ENCODE peak calls at places on chromosomes 7 and 10, in six cellular contexts. O is tibial artery, Z is cardiac muscle cell, E is right lobe of liver, C is left ventricle myocardium inferior, T is brain microvascular endothelial cell. Q is an unnamed sample.

GRCh38 chr10:98088186-98088971 is 46.1 kb upstream of the R3HCC1L start:
- DNase-seq in O (peak), Z (no peak), E (no peak), C (peak), T (no peak), Q (no peak)

GRCh38 chr10:27506280-27506679 is 2.2 kb downstream of the RAB18 start:
- DNase-seq in O (no peak), Z (no peak), E (no peak), C (no peak), T (peak), Q (peak)

GRCh38 chr7:122082160-122082559 is 61.9 kb downstream of the AASS start:
- DNase-seq in O (no peak), Z (no peak), E (no peak), C (no peak), T (no peak), Q (no peak)

GRCh38 chr7:33790746-33791145 is 114.6 kb upstream of the BMPER start:
- DNase-seq in O (no peak), Z (no peak), E (no peak), C (no peak), T (no peak), Q (no peak)

GRCh38 chr7:92834661-92835139 is 1.7 kb downstream of the CDK6 start:
- DNase-seq in O (peak), Z (peak), E (peak), C (no peak), T (no peak), Q (no peak)

GRCh38 chr7:44045226-44046014 is 918 bp downstream of the DBNL start:
- DNase-seq in O (no peak), Z (no peak), E (peak), C (no peak), T (no peak), Q (no peak)

GRCh38 chr7:69871213-69871885 is 273.1 kb downstream of the AUTS2 start:
- DNase-seq in O (no peak), Z (no peak), E (no peak), C (no peak), T (peak), Q (peak)

GRCh38 chr10:126242352-126243260 is 145.7 kb downstream of the ADAM12 start:
- DNase-seq in O (no peak), Z (no peak), E (no peak), C (peak), T (peak), Q (peak)

GRCh38 chr10:96457341-96457740 is 56.4 kb downstream of the TLL2 start:
- DNase-seq in O (no peak), Z (no peak), E (no peak), C (no peak), T (no peak), Q (no peak)

GRCh38 chr10:98314577-98315284 is 46.7 kb upstream of the LOXL4 start:
- DNase-seq in O (peak), Z (no peak), E (no peak), C (no peak), T (no peak), Q (no peak)

GRCh38 chr10:12389154-12389734 is 39.9 kb downstream of the CAMK1D start:
- DNase-seq in O (peak), Z (no peak), E (no peak), C (no peak), T (no peak), Q (no peak)

GRCh38 chr7:92611735-92612134 is 21.5 kb upstream of the FAM133B start:
- DNase-seq in O (no peak), Z (no peak), E (no peak), C (no peak), T (no peak), Q (no peak)

GRCh38 chr10:63767512-63767911 is 246.3 kb downstream of the REEP3 start:
- DNase-seq in O (no peak), Z (no peak), E (no peak), C (no peak), T (peak), Q (no peak)

GRCh38 chr7:45923290-45923689 is 2.2 kb upstream of the IGFBP3 start:
- DNase-seq in O (peak), Z (peak), E (peak), C (peak), T (peak), Q (no peak)

GRCh38 chr7:4631664-4632171 is 50.4 kb upstream of the FOXK1 start:
- DNase-seq in O (peak), Z (peak), E (peak), C (peak), T (peak), Q (peak)

GRCh38 chr7:118219157-118219512 is 5.4 kb upstream of the ANKRD7 start:
- DNase-seq in O (no peak), Z (no peak), E (no peak), C (no peak), T (no peak), Q (no peak)

GRCh38 chr7:100024020-100024619 is 8.7 kb downstream of the ZKSCAN1 start:
- DNase-seq in O (no peak), Z (no peak), E (peak), C (no peak), T (no peak), Q (no peak)

GRCh38 chr10:23192741-23193434 is 776 bp downstream of the PTF1A start:
- DNase-seq in O (no peak), Z (peak), E (no peak), C (no peak), T (no peak), Q (no peak)

GRCh38 chr10:127740596-127740995 is 3.6 kb downstream of the FOXI2 start:
- DNase-seq in O (no peak), Z (no peak), E (no peak), C (no peak), T (no peak), Q (no peak)

GRCh38 chr10:51074238-51075028 is at the start of gene PRKG1:
- DNase-seq in O (peak), Z (peak), E (peak), C (peak), T (peak), Q (peak)

GRCh38 chr7:44153948-44154335 is 12.8 kb upstream of the MYL7 start:
- DNase-seq in O (no peak), Z (no peak), E (no peak), C (no peak), T (no peak), Q (no peak)

GRCh38 chr10:59708816-59709471 is 706 bp downstream of the SLC16A9 start:
- DNase-seq in O (no peak), Z (peak), E (peak), C (peak), T (no peak), Q (no peak)

GRCh38 chr10:118970770-118971169 is 58.7 kb upstream of the NANOS1 start:
- DNase-seq in O (no peak), Z (peak), E (no peak), C (no peak), T (no peak), Q (no peak)

GRCh38 chr7:155618708-155619633 is 25.5 kb upstream of the RBM33 start:
- DNase-seq in O (no peak), Z (no peak), E (peak), C (no peak), T (peak), Q (no peak)

GRCh38 chr10:33115720-33116119 is 157.7 kb upstream of the ITGB1 start:
- DNase-seq in O (no peak), Z (no peak), E (no peak), C (no peak), T (peak), Q (no peak)

GRCh38 chr7:115906690-115907089 is 123.9 kb downstream of the TFEC start:
- DNase-seq in O (no peak), Z (no peak), E (no peak), C (no peak), T (no peak), Q (no peak)

GRCh38 chr7:82343-83155 is 109.8 kb upstream of the FAM20C start:
- DNase-seq in O (no peak), Z (no peak), E (no peak), C (no peak), T (no peak), Q (no peak)

GRCh38 chr10:114297136-114297705 is 58.2 kb downstream of the VWA2 start:
- DNase-seq in O (no peak), Z (no peak), E (no peak), C (no peak), T (no peak), Q (no peak)

GRCh38 chr10:48658243-48658888 is 26.3 kb upstream of the WDFY4 start:
- DNase-seq in O (peak), Z (peak), E (peak), C (peak), T (peak), Q (no peak)

GRCh38 chr10:120103957-120104560 is 211.5 kb downstream of the SEC23IP start:
- DNase-seq in O (no peak), Z (no peak), E (no peak), C (no peak), T (no peak), Q (no peak)

GRCh38 chr7:135712182-135712782 is 15.7 kb downstream of the SLC13A4 start:
- DNase-seq in O (no peak), Z (no peak), E (no peak), C (no peak), T (no peak), Q (no peak)

GRCh38 chr7:136523581-136523980 is 344.9 kb upstream of the CHRM2 start:
- DNase-seq in O (no peak), Z (no peak), E (no peak), C (no peak), T (no peak), Q (no peak)

GRCh38 chr7:41219276-41219675 is 483.6 kb downstream of the INHBA start:
- DNase-seq in O (no peak), Z (no peak), E (no peak), C (no peak), T (peak), Q (peak)

GRCh38 chr7:32670105-32670504 is 174.8 kb downstream of the AVL9 start:
- DNase-seq in O (no peak), Z (no peak), E (no peak), C (no peak), T (peak), Q (peak)

GRCh38 chr10:17655009-17655408 is 11.1 kb downstream of the STAM start:
- DNase-seq in O (no peak), Z (no peak), E (no peak), C (no peak), T (no peak), Q (no peak)

GRCh38 chr10:17652585-17652984 is 8.6 kb downstream of the STAM start:
- DNase-seq in O (no peak), Z (no peak), E (no peak), C (no peak), T (no peak), Q (no peak)

GRCh38 chr10:17659328-17659727 is 15.4 kb downstream of the STAM start:
- DNase-seq in O (no peak), Z (no peak), E (no peak), C (no peak), T (no peak), Q (no peak)

GRCh38 chr10:17657116-17657500 is 13.2 kb downstream of the STAM start:
- DNase-seq in O (no peak), Z (no peak), E (no peak), C (no peak), T (no peak), Q (no peak)

GRCh38 chr10:17655567-17656146 is 11.7 kb downstream of the STAM start:
- DNase-seq in O (no peak), Z (no peak), E (no peak), C (no peak), T (peak), Q (no peak)
- H3K4me3 ChIP-seq in O (no peak), Z (no peak), E (no peak), C (no peak), T (no peak), Q (no peak)

GRCh38 chr7:42929449-42929848 is 2.5 kb downstream of the PSMA2 start:
- DNase-seq in O (no peak), Z (no peak), E (no peak), C (no peak), T (no peak), Q (no peak)

GRCh38 chr7:42928754-42929153 is 3.2 kb downstream of the PSMA2 start:
- DNase-seq in O (no peak), Z (no peak), E (no peak), C (no peak), T (no peak), Q (no peak)

GRCh38 chr7:42931834-42932651 is at the start of the genes MRPL32 and PSMA2:
- DNase-seq in O (peak), Z (peak), E (peak), C (peak), T (peak), Q (peak)

GRCh38 chr7:42931447-42931833 is 534 bp downstream of the PSMA2 start:
- DNase-seq in O (no peak), Z (no peak), E (no peak), C (no peak), T (no peak), Q (no peak)

GRCh38 chr7:42930889-42931288 is 1.1 kb downstream of the PSMA2 start:
- DNase-seq in O (no peak), Z (no peak), E (no peak), C (no peak), T (no peak), Q (no peak)
- H3K4me3 ChIP-seq in O (peak), Z (peak), E (peak), C (peak), T (peak), Q (peak)

GRCh38 chr10:132536241-132536963 is 1.2 kb upstream of the INPP5A start:
- DNase-seq in O (peak), Z (peak), E (peak), C (peak), T (no peak), Q (no peak)
- H3K4me3 ChIP-seq in O (peak), Z (peak), E (peak), C (peak), T (peak), Q (peak)

GRCh38 chr7:38625866-38626265 is 5.3 kb downstream of the AMPH start:
- DNase-seq in O (no peak), Z (no peak), E (no peak), C (no peak), T (no peak), Q (no peak)

GRCh38 chr7:38628630-38629385 is 2.4 kb downstream of the AMPH start:
- DNase-seq in O (no peak), Z (no peak), E (no peak), C (no peak), T (no peak), Q (peak)

GRCh38 chr7:38632411-38632810 is 1.2 kb upstream of the AMPH start:
- DNase-seq in O (no peak), Z (no peak), E (no peak), C (no peak), T (no peak), Q (no peak)

GRCh38 chr7:38630720-38631673 is at the start of gene AMPH:
- DNase-seq in O (peak), Z (peak), E (peak), C (peak), T (peak), Q (no peak)

GRCh38 chr7:38629621-38630020 is 1.6 kb downstream of the AMPH start:
- DNase-seq in O (no peak), Z (no peak), E (no peak), C (no peak), T (no peak), Q (no peak)
- H3K4me3 ChIP-seq in O (peak), Z (no peak), E (no peak), C (peak), T (no peak), Q (no peak)

DNA sequence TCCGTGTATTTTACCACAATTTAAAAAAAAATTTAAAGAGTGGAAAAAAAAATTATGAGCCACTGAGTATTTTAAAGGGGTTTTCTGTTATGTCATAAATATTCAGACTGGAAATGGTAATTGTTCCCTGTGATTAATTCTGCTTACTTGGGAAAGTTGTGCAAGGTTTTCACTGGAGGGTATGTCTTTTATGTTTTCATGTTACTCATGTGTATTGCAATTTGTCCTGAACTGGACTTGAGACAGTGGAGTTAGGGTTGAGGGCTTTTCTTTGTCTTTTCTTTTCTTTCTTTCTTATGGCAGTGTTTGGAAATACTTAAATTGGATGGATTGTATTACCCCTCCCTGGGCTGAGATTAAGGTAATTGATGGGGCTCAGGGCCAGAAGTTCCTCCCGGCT is 257.7 kb downstream of the BAMBI start:
- DNase-seq in O (no peak), Z (no peak), E (no peak), C (no peak), T (no peak), Q (no peak)
- H3K4me3 ChIP-seq in O (no peak), Z (no peak), E (no peak), C (no peak), T (no peak), Q (no peak)

GRCh38 chr10:310976-311639 is 175.9 kb downstream of the ZMYND11 start:
- DNase-seq in O (no peak), Z (no peak), E (no peak), C (no peak), T (peak), Q (no peak)
- H3K4me3 ChIP-seq in O (no peak), Z (no peak), E (no peak), C (no peak), T (no peak), Q (no peak)

GRCh38 chr7:105648561-105649401 is 67.5 kb upstream of the EFCAB10 start:
- DNase-seq in O (no peak), Z (no peak), E (no peak), C (no peak), T (no peak), Q (no peak)
- H3K4me3 ChIP-seq in O (no peak), Z (no peak), E (no peak), C (no peak), T (no peak), Q (no peak)

GRCh38 chr10:31042670-31043069 is 11.0 kb upstream of the ZNF438 start:
- DNase-seq in O (no peak), Z (no peak), E (no peak), C (no peak), T (no peak), Q (no peak)

GRCh38 chr10:31037749-31038148 is 6.1 kb upstream of the ZNF438 start:
- DNase-seq in O (no peak), Z (no peak), E (no peak), C (no peak), T (no peak), Q (no peak)

GRCh38 chr10:31036209-31036608 is 4.5 kb upstream of the ZNF438 start:
- DNase-seq in O (no peak), Z (no peak), E (no peak), C (no peak), T (peak), Q (no peak)

GRCh38 chr10:31041011-31041410 is 9.3 kb upstream of the ZNF438 start:
- DNase-seq in O (no peak), Z (no peak), E (no peak), C (no peak), T (no peak), Q (no peak)
- H3K4me3 ChIP-seq in O (no peak), Z (no peak), E (no peak), C (no peak), T (no peak), Q (no peak)

Q was measured in skeletal muscle cell.